ENCODE peak calls at places on chromosomes 16 and 17, in five cellular contexts. F, W, O, N and V are unnamed samples.

GRCh38 chr16:80015566-80015965 is 415.0 kb upstream of the MAF start:
- DNase-seq in O (no peak), F (peak; percentile 1), N (no peak), W (no peak), V (peak; percentile 91)

GRCh38 chr16:2857451-2858244 is at the start of gene PRSS22:
- DNase-seq in W (no peak), F (peak; percentile 25), N (no peak), O (no peak), V (no peak)

GRCh38 chr16:70674221-70675014 is 11.4 kb downstream of the MTSS2 start:
- DNase-seq in W (no peak), F (no peak), O (no peak), N (no peak), V (no peak)

GRCh38 chr17:82241926-82242697 is 13.3 kb downstream of the SLC16A3 start:
- DNase-seq in O (no peak), N (no peak), F (no peak), W (no peak), V (no peak)

GRCh38 chr16:87636050-87636684 is 33.9 kb downstream of the JPH3 start:
- DNase-seq in O (peak; percentile 64), W (peak; percentile 51), F (peak; percentile 92), N (peak; percentile 59), V (peak; percentile 83)

GRCh38 chr17:59038734-59039133 is 67.9 kb downstream of the TRIM37 start:
- DNase-seq in F (peak; percentile 10), O (no peak), W (no peak), N (no peak), V (peak; percentile 23)

GRCh38 chr16:56041556-56042140 is 149.6 kb upstream of the GNAO1 start:
- DNase-seq in W (no peak), N (no peak), O (no peak), F (peak; percentile 1), V (no peak)

GRCh38 chr16:85935957-85936760 is 37.2 kb downstream of the IRF8 start:
- DNase-seq in W (no peak), O (peak; percentile 46), F (no peak), N (no peak), V (no peak)

GRCh38 chr16:13108126-13108525 is 206.7 kb downstream of the SHISA9 start:
- DNase-seq in N (no peak), O (no peak), W (no peak), F (no peak), V (no peak)

GRCh38 chr17:81553616-81554181 is 1.5 kb upstream of the FAAP100 start:
- DNase-seq in W (peak; percentile 23), F (peak; percentile 96), O (no peak), N (no peak), V (peak; percentile 95)